ENCODE peak calls at places on chromosomes 2 and 18, in four cellular contexts. One of them, this sample, is unnamed.

GRCh38 chr2:31528823-31529222 is 51.9 kb downstream of the SRD5A2 start:
- DNase-seq in activated CD4-positive, alpha-beta T cell treated with anti-CD3 and anti-CD28 coated beads for 36 hours: no peak
- DNase-seq in DMS153: no peak
- DNase-seq in right cardiac atrium: no peak
- DNase-seq in this sample: no peak

GRCh38 chr18:505483-506122 is 5.1 kb upstream of the COLEC12 start:
- DNase-seq in activated CD4-positive, alpha-beta T cell treated with anti-CD3 and anti-CD28 coated beads for 36 hours: no peak
- DNase-seq in DMS153: no peak
- DNase-seq in right cardiac atrium: no peak
- DNase-seq in this sample: no peak

GRCh38 chr2:26576565-26577441 is 64.4 kb downstream of the CIB4 start:
- DNase-seq in activated CD4-positive, alpha-beta T cell treated with anti-CD3 and anti-CD28 coated beads for 36 hours: no peak
- DNase-seq in DMS153: peak; percentile 51
- DNase-seq in right cardiac atrium: no peak
- DNase-seq in this sample: no peak

GRCh38 chr2:230217424-230217823 is 2.4 kb downstream of the SP110 start:
- DNase-seq in activated CD4-positive, alpha-beta T cell treated with anti-CD3 and anti-CD28 coated beads for 36 hours: no peak
- DNase-seq in DMS153: no peak
- DNase-seq in right cardiac atrium: no peak
- DNase-seq in this sample: no peak

GRCh38 chr18:32674491-32674890 is 98.3 kb downstream of the KLHL14 start:
- DNase-seq in activated CD4-positive, alpha-beta T cell treated with anti-CD3 and anti-CD28 coated beads for 36 hours: no peak
- DNase-seq in DMS153: peak; percentile 29
- DNase-seq in right cardiac atrium: no peak
- DNase-seq in this sample: no peak

GRCh38 chr2:122180972-122181371 is 425.5 kb downstream of the TSN start:
- DNase-seq in activated CD4-positive, alpha-beta T cell treated with anti-CD3 and anti-CD28 coated beads for 36 hours: no peak
- DNase-seq in DMS153: no peak
- DNase-seq in right cardiac atrium: no peak
- DNase-seq in this sample: no peak

GRCh38 chr2:28643324-28643723 is 108.3 kb upstream of the PPP1CB start:
- DNase-seq in activated CD4-positive, alpha-beta T cell treated with anti-CD3 and anti-CD28 coated beads for 36 hours: no peak
- DNase-seq in DMS153: no peak
- DNase-seq in right cardiac atrium: no peak
- DNase-seq in this sample: no peak

GRCh38 chr2:166163775-166164174 is 36.0 kb upstream of the SCN1A start:
- DNase-seq in activated CD4-positive, alpha-beta T cell treated with anti-CD3 and anti-CD28 coated beads for 36 hours: no peak
- DNase-seq in DMS153: no peak
- DNase-seq in right cardiac atrium: no peak
- DNase-seq in this sample: no peak

GRCh38 chr2:88165604-88166003 is 4.5 kb upstream of the THNSL2 start:
- DNase-seq in activated CD4-positive, alpha-beta T cell treated with anti-CD3 and anti-CD28 coated beads for 36 hours: no peak
- DNase-seq in DMS153: no peak
- DNase-seq in right cardiac atrium: no peak
- DNase-seq in this sample: no peak

GRCh38 chr18:33839452-33840225 is 261.6 kb downstream of the ASXL3 start:
- DNase-seq in activated CD4-positive, alpha-beta T cell treated with anti-CD3 and anti-CD28 coated beads for 36 hours: no peak
- DNase-seq in DMS153: peak; percentile 31
- DNase-seq in right cardiac atrium: peak; percentile 60
- DNase-seq in this sample: peak; percentile 61

GRCh38 chr2:158060862-158061435 is 40.7 kb upstream of the UPP2 start:
- DNase-seq in activated CD4-positive, alpha-beta T cell treated with anti-CD3 and anti-CD28 coated beads for 36 hours: no peak
- DNase-seq in DMS153: no peak
- DNase-seq in right cardiac atrium: no peak
- DNase-seq in this sample: no peak

GRCh38 chr18:3710712-3711269 is 260.8 kb downstream of the TGIF1 start:
- DNase-seq in activated CD4-positive, alpha-beta T cell treated with anti-CD3 and anti-CD28 coated beads for 36 hours: no peak
- DNase-seq in DMS153: no peak
- DNase-seq in right cardiac atrium: peak; percentile 73
- DNase-seq in this sample: no peak

GRCh38 chr2:188668017-188668663 is 306.0 kb upstream of the COL3A1 start:
- DNase-seq in activated CD4-positive, alpha-beta T cell treated with anti-CD3 and anti-CD28 coated beads for 36 hours: no peak
- DNase-seq in DMS153: no peak
- DNase-seq in right cardiac atrium: no peak
- DNase-seq in this sample: no peak

GRCh38 chr2:96546797-96547196 is 10.2 kb downstream of the ARID5A start:
- DNase-seq in activated CD4-positive, alpha-beta T cell treated with anti-CD3 and anti-CD28 coated beads for 36 hours: no peak
- DNase-seq in DMS153: no peak
- DNase-seq in right cardiac atrium: no peak
- DNase-seq in this sample: no peak

GRCh38 chr2:199738723-199739412 is 112.1 kb downstream of the FTCDNL1 start:
- DNase-seq in activated CD4-positive, alpha-beta T cell treated with anti-CD3 and anti-CD28 coated beads for 36 hours: no peak
- DNase-seq in DMS153: no peak
- DNase-seq in right cardiac atrium: no peak
- DNase-seq in this sample: peak; percentile 65

This sample was measured in NCI-H460.